ENCODE peak calls at places on chromosomes 13 and 19, in eight cellular contexts. F is K562, A is upper lobe of left lung, C is Panc1, H is HCT116, Q is GM23338, X is HepG2, T is GM12878. V is an unnamed sample. For H3K4me1, the result is how much of the 10 kb centered on the place peaks cover.

GRCh38 chr13:44317752-44318550 is 55.7 kb upstream of the SERP2 start:
- ATAC-seq in T (no peak), F (no peak), X (no peak), C (no peak), A (peak), Q (no peak), H (no peak), V (peak)

GRCh38 chr19:16330811-16331690 is 6.4 kb downstream of the KLF2 start:
- ATAC-seq in Q (no peak), F (peak), H (peak), C (peak), X (no peak), T (no peak), A (peak), V (no peak)

GRCh38 chr13:111177081-111177711 is 62.1 kb downstream of the ARHGEF7 start:
- ATAC-seq in C (no peak), T (peak), H (no peak), F (no peak), Q (no peak), A (peak), X (peak), V (peak)

GRCh38 chr19:48842744-48843162 is 6.5 kb upstream of the HSD17B14 start:
- ATAC-seq in T (peak), X (peak), F (peak), C (peak), H (peak), Q (peak), A (peak), V (peak)

GRCh38 chr13:102771298-102772041 is 2.1 kb downstream of the TEX30 start:
- ATAC-seq in A (no peak), T (no peak), Q (no peak), X (peak), F (no peak), C (no peak), H (no peak), V (no peak)

GRCh38 chr13:51793570-51794273 is 10.2 kb downstream of the DHRS12 start:
- ATAC-seq in X (no peak), A (peak), H (peak), C (peak), F (peak), Q (no peak), T (peak), V (peak)

GRCh38 chr19:58304748-58305064 is 471 bp upstream of the ERVK3-1 start:
- ATAC-seq in Q (peak), C (peak), A (peak), H (peak), T (peak), X (peak), F (peak), V (no peak)

GRCh38 chr13:37070145-37070695 is 10.7 kb upstream of the SUPT20H start:
- ATAC-seq in X (peak), F (no peak), C (no peak), T (no peak), A (peak), H (no peak), Q (no peak), V (no peak)

GRCh38 chr13:50353651-50354415 is 338.6 kb downstream of the KCNRG start:
- ATAC-seq in A (peak), T (no peak), C (no peak), H (no peak), F (no peak), Q (no peak), X (no peak), V (peak)

GRCh38 chr19:7386308-7386707 is 37.6 kb downstream of the ARHGEF18 start:
- ATAC-seq in T (peak), A (no peak), H (peak), X (peak), F (peak), Q (peak), C (no peak), V (no peak)

GRCh38 chr19:3942790-3943409 is 10.0 kb downstream of the NMRK2 start:
- ATAC-seq in T (no peak), A (no peak), Q (no peak), X (no peak), C (peak), F (peak), H (peak), V (peak)

GRCh38 chr13:75762066-75762937 is 126.2 kb downstream of the LMO7 start:
- ATAC-seq in Q (no peak), X (no peak), A (peak), C (peak), T (peak), H (no peak), F (no peak), V (peak)

GRCh38 chr13:107231941-107232340 is 664.0 kb upstream of the ARGLU1 start:
- ATAC-seq in Q (no peak), F (no peak), X (no peak), H (no peak), T (no peak), C (no peak), A (no peak), V (no peak)

GRCh38 chr13:50340566-50341287 is 325.5 kb downstream of the KCNRG start:
- ATAC-seq in Q (peak), X (no peak), C (no peak), H (no peak), A (peak), F (no peak), T (no peak), V (peak)

GRCh38 chr19:41323023-41323422 is 13.1 kb downstream of the CCDC97 start:
- ATAC-seq in T (no peak), A (peak), H (no peak), X (peak), F (peak), Q (no peak), C (peak), V (no peak)

GRCh38 chr19:50252111-50252886 is 48.9 kb downstream of the MYH14 start:
- ATAC-seq in Q (no peak), F (peak), T (peak), C (no peak), H (peak), X (no peak), A (no peak), V (no peak)

GRCh38 chr13:42891591-42891990 is 100.5 kb downstream of the EPSTI1 start:
- ATAC-seq in X (no peak), H (no peak), F (no peak), C (no peak), T (no peak), Q (no peak), A (no peak), V (no peak)

GRCh38 chr19:18526316-18526715 is 4.4 kb upstream of the ELL start:
- ATAC-seq in H (no peak), T (no peak), F (no peak), A (no peak), X (no peak), C (no peak), Q (no peak), V (no peak)

GRCh38 chr19:41588497-41589209 is 12.7 kb downstream of the CEACAM21 start:
- ATAC-seq in C (no peak), H (no peak), X (peak), F (peak), A (no peak), Q (peak), T (peak), V (no peak)

GRCh38 chr13:26872444-26873173 is 112.0 kb upstream of the GPR12 start:
- ATAC-seq in X (peak), F (peak), T (peak), C (peak), Q (peak), A (no peak), H (peak), V (no peak)

DNA sequence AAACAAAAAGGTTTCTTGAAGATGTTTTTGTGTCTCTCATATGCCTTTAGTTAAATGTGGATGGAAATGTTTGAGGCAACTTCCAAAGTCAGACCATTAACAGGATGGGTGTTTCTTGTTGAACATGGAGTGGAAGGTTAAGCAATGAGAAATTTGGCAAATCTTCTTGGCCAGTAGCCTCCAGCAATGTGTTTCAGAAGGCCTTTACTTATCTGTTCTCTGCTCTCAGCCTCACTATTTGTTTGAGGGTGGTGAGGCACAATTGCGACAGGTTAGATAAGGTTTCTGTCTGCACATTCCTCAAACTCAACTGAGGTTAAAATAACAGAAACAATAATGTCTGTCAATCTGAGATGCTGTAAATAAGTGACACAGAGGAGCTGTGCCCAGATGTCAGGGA is 1019.0 kb downstream of the DIAPH3 start:
- ATAC-seq in C (no peak), A (peak), F (no peak), H (no peak), X (no peak), T (no peak), Q (no peak), V (no peak)
- TF ChIP-seq POLR2AphosphoS5 in C (no peak), A (no peak), F (no peak), H (no peak), X (no peak), T (no peak), Q (no peak), V (no peak)

GRCh38 chr13:99278199-99278598 is 20.0 kb upstream of the GPR18 start:
- ATAC-seq in T (peak), H (no peak), X (no peak), A (no peak), F (no peak), C (no peak), Q (no peak), V (no peak)

GRCh38 chr13:99278843-99279242 is 20.7 kb upstream of the GPR18 start:
- ATAC-seq in T (no peak), H (no peak), F (no peak), Q (no peak), C (no peak), A (no peak), X (no peak), V (no peak)

GRCh38 chr13:99280166-99280565 is 22.0 kb upstream of the GPR18 start:
- ATAC-seq in Q (no peak), A (peak), F (no peak), H (no peak), T (no peak), C (no peak), X (no peak), V (peak)

GRCh38 chr13:99282264-99283231 is 24.4 kb upstream of the GPR18 start:
- ATAC-seq in A (peak), H (no peak), Q (no peak), X (no peak), C (no peak), T (peak), F (no peak), V (peak)

DNA sequence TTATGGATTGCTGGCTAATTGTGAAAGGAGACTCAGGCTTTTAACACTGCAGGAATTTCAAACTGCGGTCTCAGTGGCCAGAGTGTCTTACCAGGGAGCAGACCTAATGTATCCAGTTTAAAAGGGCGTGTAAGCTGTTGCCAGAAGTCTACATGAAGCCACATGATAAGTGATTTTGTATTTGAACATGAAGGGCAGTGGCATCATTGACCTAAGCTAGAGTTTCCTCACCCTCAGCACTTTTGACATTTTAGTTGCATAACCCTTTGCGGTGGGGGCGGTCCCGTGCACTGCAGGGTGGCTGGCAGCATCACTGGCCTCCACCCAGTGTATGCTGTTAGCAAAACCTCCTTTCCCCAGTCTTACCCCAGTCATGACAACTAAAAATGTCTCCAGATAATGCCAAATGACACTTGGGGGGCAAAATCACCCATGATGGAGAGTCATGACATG is 23.7 kb upstream of the GPR18 start:
- ATAC-seq in H (no peak), X (no peak), C (no peak), T (peak), Q (no peak), F (no peak), A (peak), V (peak)
- H3K4me1 ChIP-seq in H (under half), X (under half), C (under half), T (half or more), Q (under half), F (under half), A (under half), V (under half)

GRCh38 chr19:2083174-2083854 is 12.8 kb downstream of the MOB3A start:
- ATAC-seq in F (no peak), A (no peak), T (peak), H (no peak), C (no peak), X (no peak), Q (no peak), V (peak)
- TF ChIP-seq POLR2AphosphoS5 in F (no peak), A (no peak), T (peak), H (no peak), C (no peak), X (no peak), Q (no peak), V (no peak)

GRCh38 chr19:55014714-55015113 is 23.4 kb downstream of the GP6 start:
- ATAC-seq in T (no peak), Q (no peak), X (peak), C (peak), A (no peak), H (no peak), F (no peak), V (peak)

GRCh38 chr19:55013596-55013995 is 24.5 kb downstream of the GP6 start:
- ATAC-seq in X (no peak), T (no peak), C (no peak), Q (no peak), A (no peak), H (no peak), F (no peak), V (no peak)

GRCh38 chr19:55015126-55015525 is 22.9 kb downstream of the GP6 start:
- ATAC-seq in Q (no peak), C (peak), H (no peak), T (no peak), A (no peak), F (no peak), X (no peak), V (no peak)

GRCh38 chr19:55016017-55016416 is 22.0 kb downstream of the GP6 start:
- ATAC-seq in F (no peak), Q (no peak), T (no peak), A (no peak), C (no peak), H (no peak), X (no peak), V (no peak)

DNA sequence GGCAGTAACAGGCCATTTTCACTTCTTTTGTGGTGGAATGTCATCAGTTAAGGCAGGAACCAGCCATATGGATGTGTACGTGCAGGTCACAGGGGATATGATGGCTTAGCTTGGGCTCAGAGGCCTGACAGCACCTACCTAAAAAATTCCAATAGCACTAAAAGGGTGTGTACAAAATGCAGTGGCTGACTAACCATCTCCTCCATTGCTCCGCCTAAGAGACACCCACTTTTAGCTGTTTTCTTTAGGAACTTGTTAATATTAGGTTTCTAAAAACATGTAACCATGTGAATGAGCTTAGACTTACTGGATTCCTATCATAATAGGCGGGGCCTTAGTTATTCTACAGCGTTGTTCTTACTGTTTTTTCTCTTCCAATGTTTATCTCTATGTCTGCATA is 25.8 kb downstream of the GP6 start:
- ATAC-seq in Q (no peak), A (no peak), H (no peak), X (no peak), T (no peak), F (peak), C (no peak), V (no peak)
- H3K4me1 ChIP-seq in Q (under half), A (under half), H (under half), X (under half), T (under half), F (under half), C (under half), V (under half)

GRCh38 chr19:5070922-5071321 is 102.0 kb downstream of the KDM4B start:
- ATAC-seq in T (no peak), A (peak), F (no peak), X (no peak), H (no peak), C (no peak), Q (no peak), V (no peak)
- TF ChIP-seq POLR2AphosphoS5 in T (no peak), A (no peak), F (no peak), X (no peak), H (no peak), C (no peak), Q (no peak), V (no peak)

GRCh38 chr13:97559981-97560380 is 126.0 kb downstream of the RAP2A start:
- ATAC-seq in F (no peak), T (no peak), A (no peak), H (no peak), C (no peak), Q (no peak), X (no peak), V (no peak)
- H3K4me1 ChIP-seq in F (under half), T (under half), A (under half), H (under half), C (under half), Q (under half), X (under half), V (under half)

DNA sequence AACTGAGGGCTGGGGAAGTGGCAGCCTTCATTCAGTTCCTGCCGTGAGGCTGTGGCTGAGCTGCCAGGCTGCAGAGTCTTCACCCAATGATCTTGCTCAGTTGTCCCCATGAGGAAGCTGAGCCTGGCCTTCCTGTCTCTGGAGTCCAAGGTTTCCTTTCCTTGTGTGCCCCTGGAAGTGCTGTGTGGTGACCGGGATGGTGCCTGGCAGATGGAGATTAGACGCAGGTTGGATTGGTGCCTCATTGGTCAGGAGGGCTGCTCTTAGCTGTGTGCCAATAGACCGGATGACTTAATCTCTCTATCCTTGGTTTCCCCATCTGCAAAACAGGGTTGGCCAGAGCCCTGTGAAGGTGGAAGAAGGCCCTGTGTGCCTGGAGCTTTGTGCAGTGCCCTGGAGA is 24.6 kb downstream of the DNM2 start:
- ATAC-seq in H (no peak), F (no peak), Q (no peak), C (no peak), T (no peak), X (no peak), A (no peak), V (peak)
- TF ChIP-seq POLR2AphosphoS5 in H (no peak), F (no peak), Q (no peak), C (no peak), T (no peak), X (no peak), A (no peak), V (no peak)